ENCODE peak calls at places on chromosomes 13 and 19, in ten cellular contexts. F is esophagus muscularis mucosa; H is astrocyte; N is CD8-positive, alpha-beta memory T cell; K is thoracic aorta; V is effector memory CD4-positive, alpha-beta T cell; J is gastrocnemius medialis; R is NT2/D1; A is CD8-positive, alpha-beta T cell; T is adrenal gland. Q is an unnamed sample. For H3K4me1, the result is how much of the 10 kb centered on the place peaks cover.

GRCh38 chr13:97285221-97285955 is 63.3 kb downstream of the MBNL2 start:
- DNase-seq in T (no peak), J (no peak), F (no peak), K (no peak), A (no peak), N (no peak), V (no peak), R (no peak), H (no peak), Q (no peak)

GRCh38 chr13:113489549-113490495 is 689 bp downstream of the DCUN1D2 start:
- DNase-seq in R (no peak), N (peak), K (no peak), H (peak), V (no peak), J (no peak), F (peak), A (peak), T (peak), Q (peak)

GRCh38 chr19:33628921-33629825 is 7.4 kb downstream of the CHST8 start:
- DNase-seq in A (no peak), N (no peak), K (no peak), H (no peak), J (no peak), F (no peak), R (no peak), T (no peak), V (no peak), Q (no peak)

GRCh38 chr19:10553943-10554381 is 10.3 kb downstream of the ATG4D start:
- DNase-seq in R (no peak), N (peak), K (no peak), H (no peak), A (peak), F (no peak), J (no peak), T (no peak), V (peak), Q (no peak)

GRCh38 chr19:10936661-10937084 is 8.1 kb downstream of the TIMM29 start:
- DNase-seq in R (peak), H (peak), N (peak), J (no peak), T (peak), V (peak), A (peak), F (no peak), K (no peak), Q (peak)

GRCh38 chr19:16615788-16616187 is 12.2 kb downstream of the MED26 start:
- DNase-seq in F (no peak), T (no peak), R (no peak), N (no peak), K (no peak), A (no peak), J (no peak), H (no peak), V (no peak), Q (no peak)

GRCh38 chr19:54379187-54379678 is 14.5 kb upstream of the LAIR1 start:
- DNase-seq in J (no peak), A (no peak), H (no peak), N (no peak), K (no peak), T (no peak), V (no peak), R (no peak), F (no peak), Q (no peak)

GRCh38 chr13:103976371-103976770 is 910.2 kb upstream of the SLC10A2 start:
- DNase-seq in A (no peak), R (no peak), N (no peak), T (no peak), H (peak), K (no peak), F (no peak), J (no peak), V (no peak), Q (no peak)

GRCh38 chr13:46668302-46668720 is 115.3 kb downstream of the LRCH1 start:
- DNase-seq in F (no peak), A (no peak), J (peak), H (peak), T (peak), V (no peak), K (no peak), R (no peak), N (no peak), Q (peak)

GRCh38 chr13:50576156-50576555 is 267.3 kb downstream of the DLEU7 start:
- DNase-seq in R (no peak), T (no peak), A (no peak), V (no peak), H (no peak), J (no peak), N (no peak), F (peak), K (no peak), Q (no peak)

GRCh38 chr13:25095862-25096453 is at the start of gene PABPC3:
- DNase-seq in N (no peak), J (no peak), T (no peak), R (no peak), V (no peak), A (no peak), F (peak), H (no peak), K (no peak), Q (no peak)

GRCh38 chr13:48000559-48001126 is 430 bp downstream of the SUCLA2 start:
- DNase-seq in H (no peak), T (no peak), F (no peak), K (no peak), J (no peak), R (no peak), N (no peak), V (no peak), A (no peak), Q (peak)

GRCh38 chr13:31797154-31797775 is 57.9 kb downstream of the RXFP2 start:
- DNase-seq in T (no peak), K (no peak), F (no peak), J (no peak), V (no peak), A (no peak), R (no peak), H (peak), N (no peak), Q (peak)

GRCh38 chr19:43809762-43810696 is 7.8 kb upstream of the LYPD5 start:
- DNase-seq in H (peak), J (no peak), V (no peak), R (no peak), K (no peak), F (no peak), N (peak), T (no peak), A (no peak), Q (peak)

GRCh38 chr19:55220525-55220924 is 8.0 kb downstream of the TMEM86B start:
- DNase-seq in F (no peak), J (no peak), R (no peak), A (no peak), V (no peak), N (no peak), T (no peak), H (no peak), K (no peak), Q (no peak)

GRCh38 chr13:34107814-34108213 is 289.9 kb downstream of the RFC3 start:
- DNase-seq in A (no peak), F (no peak), K (no peak), N (no peak), T (no peak), R (no peak), J (no peak), V (no peak), H (peak), Q (peak)

GRCh38 chr13:62781866-62782265 is 1366.2 kb upstream of the PCDH20 start:
- DNase-seq in K (no peak), V (no peak), T (no peak), A (no peak), J (no peak), R (no peak), N (no peak), H (no peak), F (no peak), Q (no peak)

GRCh38 chr13:110062777-110063442 is 244.0 kb downstream of the COL4A1 start:
- DNase-seq in A (no peak), H (no peak), T (no peak), N (no peak), J (no peak), R (no peak), V (no peak), F (no peak), K (no peak), Q (no peak)

GRCh38 chr19:584240-585001 is 5.3 kb upstream of the HCN2 start:
- DNase-seq in J (no peak), N (peak), R (peak), T (peak), A (peak), F (no peak), K (no peak), V (peak), H (no peak), Q (peak)

GRCh38 chr19:7191946-7192691 is 102.1 kb downstream of the INSR start:
- DNase-seq in T (peak), K (no peak), J (no peak), H (no peak), A (peak), R (no peak), V (no peak), F (no peak), N (peak), Q (no peak)

GRCh38 chr19:35021016-35021415 is 9.3 kb upstream of the SCN1B start:
- DNase-seq in A (no peak), H (no peak), J (no peak), R (no peak), K (no peak), V (no peak), T (no peak), F (no peak), N (no peak), Q (no peak)

GRCh38 chr19:55519461-55520311 is 17.2 kb downstream of the SBK2 start:
- DNase-seq in T (no peak), J (peak), H (peak), R (no peak), F (no peak), K (no peak), V (no peak), N (no peak), A (no peak), Q (peak)

GRCh38 chr19:54502518-54503048 is at the start of gene LAIR2:
- DNase-seq in J (no peak), H (no peak), R (no peak), F (no peak), A (no peak), V (no peak), N (no peak), K (no peak), T (no peak), Q (no peak)

GRCh38 chr13:48797127-48797526 is 143.4 kb downstream of the CYSLTR2 start:
- DNase-seq in J (no peak), N (no peak), K (no peak), H (no peak), T (no peak), R (no peak), F (peak), V (no peak), A (no peak), Q (no peak)

GRCh38 chr19:19403373-19403901 is 2.0 kb upstream of the GATAD2A start:
- DNase-seq in N (no peak), A (peak), T (peak), J (no peak), V (no peak), K (no peak), R (no peak), H (peak), F (no peak), Q (peak)

GRCh38 chr13:45621950-45622349 is 6.4 kb upstream of the ERICH6B start:
- DNase-seq in T (no peak), A (no peak), N (no peak), V (no peak), R (peak), J (no peak), K (no peak), F (peak), H (no peak), Q (no peak)

GRCh38 chr19:10299545-10300458 is 9.8 kb downstream of the ZGLP1 start:
- DNase-seq in K (no peak), J (no peak), F (no peak), A (no peak), N (no peak), V (no peak), H (no peak), R (no peak), T (no peak), Q (no peak)

GRCh38 chr13:95536629-95537241 is 15.8 kb upstream of the CLDN10 start:
- DNase-seq in N (no peak), J (no peak), A (no peak), K (no peak), F (no peak), T (no peak), H (no peak), R (no peak), V (no peak), Q (peak)

GRCh38 chr13:113903361-113903760 is 39.5 kb upstream of the GAS6 start:
- DNase-seq in T (no peak), F (peak), K (peak), N (no peak), A (no peak), R (no peak), V (no peak), J (no peak), H (peak), Q (peak)

GRCh38 chr13:69585656-69586055 is 522.0 kb upstream of the ATXN8OS start:
- DNase-seq in N (no peak), V (no peak), A (no peak), J (no peak), T (no peak), F (no peak), H (no peak), R (no peak), K (no peak), Q (no peak)

GRCh38 chr13:113852536-113853517 is 11.0 kb downstream of the GAS6 start:
- DNase-seq in T (no peak), R (no peak), N (no peak), A (no peak), V (no peak), K (no peak), F (no peak), J (no peak), H (no peak), Q (no peak)

GRCh38 chr19:31355330-31356289 is 6.4 kb upstream of the TSHZ3 start:
- DNase-seq in J (no peak), R (no peak), K (no peak), F (no peak), T (no peak), H (no peak), N (no peak), V (no peak), A (no peak), Q (no peak)

GRCh38 chr13:36130542-36131214 is 504 bp downstream of the DCLK1 start:
- DNase-seq in V (no peak), N (no peak), H (no peak), F (no peak), A (no peak), J (no peak), R (no peak), K (no peak), T (no peak), Q (peak)

GRCh38 chr19:12194827-12195500 is 32.1 kb downstream of the ZNF136 start:
- DNase-seq in K (peak), V (peak), R (peak), J (peak), A (peak), H (peak), N (peak), F (peak), T (peak), Q (peak)

GRCh38 chr13:37102896-37103295 is 2.6 kb downstream of the CSNK1A1L start:
- DNase-seq in N (no peak), T (no peak), K (no peak), R (no peak), A (no peak), F (no peak), J (no peak), H (peak), V (no peak), Q (no peak)

GRCh38 chr19:38015216-38015615 is 108.2 kb downstream of the SIPA1L3 start:
- DNase-seq in T (no peak), A (no peak), R (no peak), H (no peak), J (no peak), K (no peak), F (no peak), V (no peak), N (no peak), Q (no peak)

GRCh38 chr13:19072543-19072942 is 109.1 kb downstream of the TUBA3C start:
- DNase-seq in K (no peak), F (no peak), J (no peak), V (no peak), T (no peak), H (no peak), N (no peak), R (no peak), A (no peak), Q (no peak)

GRCh38 chr19:50315773-50316448 is 13.3 kb downstream of the KCNC3 start:
- DNase-seq in N (no peak), F (no peak), K (no peak), R (no peak), V (no peak), T (no peak), J (no peak), H (no peak), A (no peak), Q (no peak)

DNA sequence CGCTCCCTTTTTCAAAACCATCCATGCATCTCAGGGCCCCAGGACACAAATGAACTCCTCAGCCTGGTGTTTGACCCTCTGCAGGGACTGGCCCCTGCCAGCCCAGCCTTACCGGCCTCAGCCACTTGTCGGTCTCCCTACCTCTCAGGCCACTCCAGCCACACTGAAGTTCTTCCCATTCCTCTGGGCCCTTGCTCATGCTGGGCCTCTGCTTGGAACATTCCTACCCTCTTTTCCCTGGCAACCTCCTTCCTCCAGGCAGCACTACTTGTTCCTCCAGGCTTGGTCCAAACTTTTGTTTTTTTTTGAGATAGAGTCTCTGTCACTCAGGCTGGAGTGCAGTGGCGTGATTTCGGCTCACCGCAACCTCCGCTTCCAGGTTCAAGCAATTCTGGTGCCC is 7.6 kb upstream of the EGLN2 start:
- DNase-seq in H (no peak), N (no peak), V (no peak), A (no peak), T (no peak), R (no peak), J (no peak), K (no peak), F (no peak), Q (peak)
- H3K4me3 ChIP-seq in H (no peak), N (no peak), V (no peak), A (no peak), T (no peak), R (no peak), J (no peak), K (peak), F (no peak), Q (no peak)

GRCh38 chr19:45051929-45052579 is 13.2 kb downstream of the CLASRP start:
- DNase-seq in R (no peak), V (no peak), K (no peak), F (no peak), A (no peak), J (no peak), N (no peak), T (no peak), H (no peak), Q (no peak)

GRCh38 chr19:45049073-45049736 is 10.4 kb downstream of the CLASRP start:
- DNase-seq in H (no peak), R (no peak), J (peak), K (no peak), F (no peak), T (peak), V (no peak), N (no peak), A (no peak), Q (no peak)

GRCh38 chr19:45046355-45046754 is 7.5 kb downstream of the CLASRP start:
- DNase-seq in H (no peak), F (no peak), T (no peak), V (no peak), A (no peak), N (no peak), J (no peak), R (no peak), K (no peak), Q (no peak)

GRCh38 chr19:45047188-45047797 is 8.4 kb downstream of the CLASRP start:
- DNase-seq in R (no peak), K (no peak), J (no peak), T (no peak), V (no peak), N (no peak), F (no peak), A (no peak), H (no peak), Q (no peak)

DNA sequence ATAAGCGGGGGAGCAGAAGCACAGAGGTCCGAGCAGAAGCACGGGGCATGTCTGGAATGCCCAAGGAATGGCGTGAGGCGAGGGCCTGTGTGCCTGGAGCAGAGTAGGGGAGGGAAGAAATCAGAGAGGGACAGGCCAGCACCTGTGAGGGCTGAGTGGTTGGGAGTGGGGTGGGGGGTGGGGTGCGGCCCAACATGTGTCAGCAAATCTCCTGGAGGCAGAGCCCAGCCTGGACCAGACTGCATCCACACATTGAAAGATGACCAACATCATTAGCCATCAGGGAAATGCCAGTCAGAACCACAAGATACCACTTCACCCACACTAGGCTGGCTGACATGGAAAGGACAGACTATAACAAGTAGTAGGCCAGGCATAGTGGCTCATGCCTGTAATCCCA is 11.2 kb downstream of the CLASRP start:
- DNase-seq in R (no peak), A (no peak), F (no peak), V (no peak), T (no peak), H (no peak), N (no peak), J (no peak), K (no peak), Q (no peak)
- H3K4me1 ChIP-seq in R (under half), A (under half), F (under half), V (under half), T (under half), H (under half), N (under half), J (under half), K (under half), Q (under half)

GRCh38 chr19:5338661-5339469 is 1.7 kb downstream of the PTPRS start:
- DNase-seq in R (no peak), J (no peak), A (no peak), V (no peak), H (no peak), K (no peak), T (no peak), F (no peak), N (no peak), Q (no peak)
- H3K4me3 ChIP-seq in R (peak), J (no peak), A (peak), V (no peak), H (peak), K (peak), T (no peak), F (peak), N (no peak), Q (no peak)

GRCh38 chr13:30668305-30668704 is 50.6 kb downstream of the USPL1 start:
- DNase-seq in V (no peak), K (no peak), A (no peak), H (no peak), N (no peak), F (no peak), R (no peak), T (no peak), J (no peak), Q (no peak)
- H3K4me1 ChIP-seq in V (under half), K (under half), A (under half), H (under half), N (under half), F (under half), R (under half), T (under half), J (under half), Q (under half)

DNA sequence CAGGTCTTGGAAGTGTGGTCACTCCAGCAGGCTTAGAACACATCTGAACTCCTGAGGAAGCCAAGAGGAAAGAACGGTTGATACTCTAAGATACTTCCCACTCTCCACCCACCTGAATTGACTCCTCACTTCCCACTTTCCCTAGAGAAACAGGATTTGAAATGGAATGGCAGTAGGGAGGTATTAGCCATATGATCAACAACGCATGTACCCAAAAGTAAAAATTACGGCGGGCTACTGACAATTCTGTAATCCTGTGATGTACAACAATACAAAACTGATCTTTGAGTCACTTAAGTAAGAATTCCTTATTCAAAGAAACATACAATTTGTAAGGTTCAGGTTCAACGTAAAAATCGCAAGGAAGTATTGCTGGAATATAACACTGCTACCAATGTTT is 3.2 kb downstream of the SPRY2 start:
- DNase-seq in N (no peak), F (no peak), K (no peak), A (no peak), J (no peak), R (no peak), V (no peak), T (no peak), H (peak), Q (peak)
- H3K4me3 ChIP-seq in N (no peak), F (peak), K (peak), A (no peak), J (peak), R (peak), V (no peak), T (no peak), H (peak), Q (peak)

Q was measured in adipocyte.